ENCODE peak calls at places on chromosomes 13 and 19, in five cellular contexts. H is K562, F is GM12878, L is HepG2, S is SK-N-SH. G is an unnamed sample.

GRCh38 chr13:24220086-24220703 is 59.7 kb downstream of the SPATA13 start:
- DNase-seq in S (peak; percentile 77), H (peak; percentile 38), L (peak; percentile 75), F (no peak), G (peak; percentile 46)

GRCh38 chr13:91154553-91154952 is 192.9 kb upstream of the MIR17HG start:
- DNase-seq in L (no peak), S (no peak), F (no peak), H (no peak), G (no peak)

GRCh38 chr19:29942404-29943261 is 594 bp downstream of the URI1 start:
- DNase-seq in L (peak; percentile 43), F (no peak), H (no peak), S (peak; percentile 89), G (peak; percentile 67)

GRCh38 chr13:45662122-45662521 is 40.0 kb upstream of the CBY2 start:
- DNase-seq in H (no peak), F (no peak), L (no peak), S (no peak), G (no peak)

GRCh38 chr19:22332924-22333323 is 46.7 kb downstream of the ZNF729 start:
- DNase-seq in H (no peak), S (no peak), F (no peak), L (no peak), G (no peak)

GRCh38 chr13:47457631-47458030 is 543.4 kb downstream of the SUCLA2 start:
- DNase-seq in S (no peak), F (no peak), H (no peak), L (no peak), G (no peak)

GRCh38 chr13:46124967-46125933 is 20.4 kb upstream of the CPB2 start:
- DNase-seq in F (no peak), L (no peak), S (no peak), H (no peak), G (no peak)

GRCh38 chr19:16216744-16217670 is 19.3 kb downstream of the AP1M1 start:
- DNase-seq in L (no peak), S (peak; percentile 7), H (no peak), F (no peak), G (no peak)

GRCh38 chr19:39031368-39032163 is 783 bp downstream of the FBXO27 start:
- DNase-seq in S (peak; percentile 94), H (peak; percentile 97), L (no peak), F (peak; percentile 60), G (peak; percentile 99)

GRCh38 chr13:24071423-24072075 is 89.0 kb upstream of the SPATA13 start:
- DNase-seq in H (no peak), S (no peak), F (no peak), L (no peak), G (no peak)

GRCh38 chr13:50593228-50593627 is 250.3 kb downstream of the DLEU7 start:
- DNase-seq in L (no peak), F (no peak), S (no peak), H (no peak), G (no peak)

GRCh38 chr13:36447501-36447900 is 15.2 kb downstream of the CCNA1 start:
- DNase-seq in S (no peak), H (no peak), F (no peak), L (no peak), G (no peak)

GRCh38 chr13:36445278-36445677 is 13.0 kb downstream of the CCNA1 start:
- DNase-seq in F (no peak), L (no peak), H (no peak), S (no peak), G (no peak)

GRCh38 chr13:36450534-36450933 is 18.2 kb downstream of the CCNA1 start:
- DNase-seq in S (no peak), L (no peak), F (no peak), H (no peak), G (no peak)

DNA sequence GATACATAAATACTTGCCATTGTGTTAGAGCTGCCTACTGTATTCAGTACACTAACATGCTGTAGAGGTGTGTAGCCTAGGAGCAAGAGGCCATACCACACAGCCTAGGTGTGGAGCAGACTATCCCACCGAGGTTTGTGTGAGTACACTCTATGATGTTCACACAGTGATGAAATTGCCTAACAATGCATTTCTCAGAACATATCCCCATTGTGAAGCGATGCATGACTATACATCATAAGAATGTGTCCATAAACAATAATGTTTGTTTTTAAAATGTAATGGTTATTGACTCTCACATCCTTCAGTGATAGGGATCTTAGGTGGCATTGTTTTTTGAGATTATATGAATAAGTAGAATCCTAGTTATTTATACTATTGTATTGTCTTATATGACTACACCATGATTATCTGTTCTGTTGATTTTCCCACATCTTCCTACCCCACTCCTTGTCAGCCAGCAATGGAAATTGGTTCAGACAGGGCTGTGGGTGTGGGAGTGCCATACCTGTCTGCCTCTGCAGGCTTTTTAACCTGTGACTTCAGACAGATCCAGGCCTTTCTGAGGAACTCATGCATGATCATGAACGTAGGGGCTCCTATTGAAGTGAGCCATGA is 13.6 kb downstream of the CCNA1 start:
- DNase-seq in H (no peak), F (no peak), S (no peak), L (no peak), G (no peak)
- TF ChIP-seq CHD2 in H (no peak), F (no peak), S (no peak), L (no peak), G (no peak)

DNA sequence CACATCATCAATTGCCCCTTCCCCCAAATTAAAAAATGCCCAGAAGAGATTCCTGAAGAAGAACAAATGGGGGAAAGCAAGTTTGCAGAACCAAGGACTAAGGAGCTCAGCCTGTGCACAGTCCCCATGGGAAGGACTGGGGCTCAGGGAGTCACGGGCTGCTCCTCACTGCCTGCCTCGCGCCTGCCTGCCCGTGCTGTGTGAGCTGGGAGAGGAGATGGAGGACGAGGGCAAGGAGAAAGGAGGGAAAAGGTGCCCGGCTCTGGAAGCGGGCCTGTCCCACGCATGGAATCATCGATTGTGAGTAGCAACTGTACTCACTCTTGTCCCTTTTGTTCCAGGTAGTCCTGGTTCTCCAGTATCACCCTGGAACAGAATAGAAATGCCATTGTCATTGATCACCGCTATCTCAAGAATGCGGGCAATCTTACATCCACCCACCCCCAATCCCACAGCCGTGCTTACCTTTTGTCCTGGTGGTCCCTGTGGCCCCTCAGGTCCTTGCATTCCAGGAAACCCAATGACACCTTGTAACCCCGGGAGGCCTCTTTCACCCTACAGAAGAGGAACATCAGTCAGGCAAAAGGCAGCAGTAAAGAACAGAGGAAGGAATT is 93.4 kb downstream of the COL4A1 start:
- DNase-seq in S (no peak), H (no peak), L (no peak), F (no peak), G (no peak)
- TF ChIP-seq CHD2 in S (no peak), H (no peak), L (no peak), F (no peak), G (no peak)

GRCh38 chr19:7391218-7391670 is 42.5 kb downstream of the ARHGEF18 start:
- DNase-seq in F (no peak), L (peak; percentile 77), H (no peak), S (no peak), G (peak; percentile 94)
- TF ChIP-seq CHD2 in F (no peak), L (no peak), H (no peak), S (no peak), G (no peak)

DNA sequence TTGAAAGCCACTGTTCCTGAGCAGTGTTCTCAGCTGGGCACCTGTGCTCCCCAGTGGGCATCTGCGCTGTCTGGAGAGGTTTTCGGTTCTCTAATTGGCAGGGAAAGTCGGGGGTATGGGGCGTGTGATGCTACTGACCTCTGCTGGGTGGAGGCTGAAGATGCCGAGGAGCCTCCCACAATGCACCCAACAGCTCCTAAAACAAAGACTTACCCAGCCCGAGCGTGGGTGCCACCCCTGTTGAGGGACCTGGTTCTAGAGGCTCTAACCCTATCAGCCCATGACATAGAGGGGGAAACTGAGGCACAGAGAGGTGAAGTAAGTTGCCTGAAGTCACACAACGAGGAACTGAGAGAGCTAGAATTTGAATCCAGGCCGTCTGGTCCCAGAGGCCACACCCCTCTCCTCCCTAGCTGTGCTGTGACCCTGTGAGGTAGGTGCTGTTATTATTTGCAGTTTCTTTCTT is 2.3 kb downstream of the SPACA4 start:
- DNase-seq in F (no peak), L (peak; percentile 42), H (peak; percentile 73), S (peak; percentile 86), G (peak; percentile 83)
- TF ChIP-seq CHD2 in F (no peak), L (no peak), H (no peak), S (peak; percentile 16), G (no peak)

DNA sequence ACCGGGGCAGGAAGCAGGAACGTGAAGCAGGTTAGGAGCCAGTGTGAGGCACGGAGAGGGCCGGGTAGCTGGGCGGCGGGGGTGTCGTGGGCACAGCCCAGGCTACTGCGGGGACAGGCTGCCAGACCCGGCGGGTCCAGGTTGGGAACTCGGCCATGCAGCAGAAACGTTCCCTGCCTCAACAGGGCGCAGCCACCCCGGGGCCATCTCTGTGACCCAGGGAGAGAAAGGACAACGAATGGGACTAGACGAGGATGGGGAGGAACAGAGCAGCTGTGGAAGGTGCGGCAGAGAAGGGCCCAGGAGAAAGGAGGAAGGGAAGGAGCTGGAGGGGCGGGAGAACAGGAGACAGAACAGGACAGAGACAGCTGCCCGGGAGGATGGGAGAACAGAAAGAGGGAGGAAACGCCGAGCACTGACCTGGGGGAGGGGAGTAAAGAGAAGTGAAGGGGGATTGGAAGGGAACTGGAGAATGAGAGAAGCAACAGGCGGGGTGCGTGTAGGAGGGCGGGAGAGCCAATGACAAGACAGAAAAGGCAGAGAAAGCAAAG is 12.9 kb upstream of the GARIN5A start:
- DNase-seq in S (no peak), L (no peak), F (no peak), H (no peak), G (no peak)
- TF ChIP-seq CHD2 in S (no peak), L (no peak), F (no peak), H (no peak), G (no peak)

DNA sequence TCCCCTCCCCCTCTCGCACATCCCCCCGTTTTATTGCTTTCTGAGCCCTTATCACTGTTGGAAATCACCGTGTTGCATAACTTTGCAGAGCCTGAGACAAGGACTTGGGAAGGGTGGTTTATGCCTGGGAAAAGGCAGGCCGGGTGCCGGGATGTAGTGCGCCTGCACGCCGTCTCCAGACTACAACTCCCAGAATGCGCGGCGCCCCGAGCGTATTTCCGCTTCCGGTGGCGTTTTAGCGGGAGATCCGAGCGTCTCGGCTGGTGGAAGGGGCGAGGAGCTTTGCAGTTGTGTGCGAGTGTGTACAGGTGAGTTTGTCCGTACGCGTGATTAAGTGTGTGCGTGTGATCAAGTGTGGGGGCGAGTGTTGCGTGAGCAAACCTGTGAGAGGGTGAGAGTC is 75.4 kb downstream of the PEG3 start:
- DNase-seq in L (no peak), S (peak; percentile 75), H (no peak), F (no peak), G (no peak)
- TF ChIP-seq CHD2 in L (no peak), S (no peak), H (no peak), F (no peak), G (no peak)

GRCh38 chr13:101382086-101382485 is 34.2 kb downstream of the NALCN start:
- DNase-seq in H (no peak), S (no peak), F (no peak), L (no peak), G (no peak)
- TF ChIP-seq CHD2 in H (no peak), S (no peak), F (no peak), L (no peak), G (no peak)

GRCh38 chr19:4108767-4109625 is 14.9 kb downstream of the MAP2K2 start:
- DNase-seq in S (no peak), L (no peak), H (no peak), F (peak; percentile 79), G (no peak)
- TF ChIP-seq CHD2 in S (no peak), L (no peak), H (no peak), F (peak; percentile 30), G (no peak)

DNA sequence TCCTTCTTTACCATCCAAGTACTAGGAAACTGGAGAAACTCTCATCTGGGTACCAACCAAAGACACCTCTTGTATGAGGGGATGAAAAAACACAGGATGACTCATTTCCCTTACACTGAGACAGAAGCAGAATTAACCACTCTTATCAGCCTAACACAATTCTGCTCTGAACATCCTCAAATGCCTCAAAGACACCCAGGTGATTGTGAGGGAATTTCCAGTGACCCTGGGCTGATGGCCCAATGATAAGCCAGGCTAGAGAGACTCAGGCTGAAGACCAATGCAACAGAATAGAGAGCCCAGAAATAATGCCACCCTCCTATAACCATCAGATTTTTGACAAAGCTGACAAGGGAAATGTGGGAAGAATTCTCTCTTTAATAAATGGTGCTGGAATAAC is 7.0 kb downstream of the ZNF737 start:
- DNase-seq in H (no peak), L (no peak), F (no peak), S (no peak), G (no peak)
- TF ChIP-seq CHD2 in H (no peak), L (no peak), F (no peak), S (no peak), G (no peak)